ENCODE peak calls at places on chromosome 19, in six cellular contexts. One of them, this sample, is unnamed. For H3K4me1, the result is how much of the 10 kb centered on the place peaks cover.

GRCh38 chr19:43455321-43456113 is 9.9 kb downstream of the LYPD3 start:
- DNase-seq in OCI-LY7: no peak
- DNase-seq in Caco-2: peak
- DNase-seq in heart right ventricle: no peak
- DNase-seq in tibial artery: no peak
- DNase-seq in colonic mucosa: no peak
- DNase-seq in this sample: no peak

GRCh38 chr19:42206871-42207755 is 10.4 kb downstream of the DEDD2 start:
- DNase-seq in OCI-LY7: no peak
- DNase-seq in Caco-2: no peak
- DNase-seq in heart right ventricle: no peak
- DNase-seq in tibial artery: no peak
- DNase-seq in colonic mucosa: peak
- DNase-seq in this sample: no peak

GRCh38 chr19:44752816-44753618 is 4.5 kb downstream of the BCL3 start:
- DNase-seq in OCI-LY7: peak
- DNase-seq in Caco-2: peak
- DNase-seq in heart right ventricle: peak
- DNase-seq in tibial artery: peak
- DNase-seq in colonic mucosa: peak
- DNase-seq in this sample: peak

GRCh38 chr19:55257461-55258411 is 1.1 kb downstream of the PPP6R1 start:
- DNase-seq in OCI-LY7: peak
- DNase-seq in Caco-2: peak
- DNase-seq in heart right ventricle: no peak
- DNase-seq in tibial artery: no peak
- DNase-seq in colonic mucosa: peak
- DNase-seq in this sample: no peak

GRCh38 chr19:56720281-56720680 is 48.7 kb upstream of the ZNF835 start:
- DNase-seq in OCI-LY7: no peak
- DNase-seq in Caco-2: no peak
- DNase-seq in heart right ventricle: no peak
- DNase-seq in tibial artery: no peak
- DNase-seq in colonic mucosa: no peak
- DNase-seq in this sample: no peak

GRCh38 chr19:29268103-29268502 is 55.2 kb upstream of the UQCRFS1 start:
- DNase-seq in OCI-LY7: no peak
- DNase-seq in Caco-2: no peak
- DNase-seq in heart right ventricle: no peak
- DNase-seq in tibial artery: no peak
- DNase-seq in colonic mucosa: no peak
- DNase-seq in this sample: no peak

GRCh38 chr19:40530091-40530901 is 46.4 kb upstream of the SHKBP1 start:
- DNase-seq in OCI-LY7: peak
- DNase-seq in Caco-2: peak
- DNase-seq in heart right ventricle: no peak
- DNase-seq in tibial artery: no peak
- DNase-seq in colonic mucosa: peak
- DNase-seq in this sample: no peak

GRCh38 chr19:43311706-43312105 is 41.8 kb upstream of the CD177 start:
- DNase-seq in OCI-LY7: no peak
- DNase-seq in Caco-2: no peak
- DNase-seq in heart right ventricle: no peak
- DNase-seq in tibial artery: no peak
- DNase-seq in colonic mucosa: no peak
- DNase-seq in this sample: no peak

GRCh38 chr19:1076951-1077350 is 10.0 kb downstream of the ARHGAP45 start:
- DNase-seq in OCI-LY7: peak
- DNase-seq in Caco-2: no peak
- DNase-seq in heart right ventricle: peak
- DNase-seq in tibial artery: peak
- DNase-seq in colonic mucosa: peak
- DNase-seq in this sample: peak

GRCh38 chr19:4362871-4363545 is 19.6 kb downstream of the MPND start:
- DNase-seq in OCI-LY7: peak
- DNase-seq in Caco-2: peak
- DNase-seq in heart right ventricle: no peak
- DNase-seq in tibial artery: no peak
- DNase-seq in colonic mucosa: no peak
- DNase-seq in this sample: no peak

GRCh38 chr19:18515959-18516358 is 5.9 kb downstream of the ELL start:
- DNase-seq in OCI-LY7: no peak
- DNase-seq in Caco-2: no peak
- DNase-seq in heart right ventricle: no peak
- DNase-seq in tibial artery: no peak
- DNase-seq in colonic mucosa: no peak
- DNase-seq in this sample: no peak

GRCh38 chr19:48967346-48968178 is 2.5 kb downstream of the FTL start:
- DNase-seq in OCI-LY7: no peak
- DNase-seq in Caco-2: peak
- DNase-seq in heart right ventricle: no peak
- DNase-seq in tibial artery: peak
- DNase-seq in colonic mucosa: no peak
- DNase-seq in this sample: peak
- H3K4me3 ChIP-seq in OCI-LY7: no peak
- H3K4me3 ChIP-seq in Caco-2: no peak
- H3K4me3 ChIP-seq in heart right ventricle: no peak
- H3K4me3 ChIP-seq in tibial artery: peak
- H3K4me3 ChIP-seq in colonic mucosa: peak
- H3K4me3 ChIP-seq in this sample: no peak

GRCh38 chr19:46147791-46148288 is at the start of gene IGFL2:
- DNase-seq in OCI-LY7: no peak
- DNase-seq in Caco-2: peak
- DNase-seq in heart right ventricle: no peak
- DNase-seq in tibial artery: no peak
- DNase-seq in colonic mucosa: no peak
- DNase-seq in this sample: no peak
- H3K4me1 ChIP-seq in OCI-LY7: under half
- H3K4me1 ChIP-seq in Caco-2: under half
- H3K4me1 ChIP-seq in heart right ventricle: under half
- H3K4me1 ChIP-seq in tibial artery: under half
- H3K4me1 ChIP-seq in colonic mucosa: under half
- H3K4me1 ChIP-seq in this sample: under half

GRCh38 chr19:51572415-51572814 is 1.3 kb downstream of the ZNF175 start:
- DNase-seq in OCI-LY7: no peak
- DNase-seq in Caco-2: no peak
- DNase-seq in heart right ventricle: no peak
- DNase-seq in tibial artery: no peak
- DNase-seq in colonic mucosa: no peak
- DNase-seq in this sample: no peak
- H3K4me3 ChIP-seq in OCI-LY7: peak
- H3K4me3 ChIP-seq in Caco-2: no peak
- H3K4me3 ChIP-seq in heart right ventricle: no peak
- H3K4me3 ChIP-seq in tibial artery: peak
- H3K4me3 ChIP-seq in colonic mucosa: peak
- H3K4me3 ChIP-seq in this sample: no peak

DNA sequence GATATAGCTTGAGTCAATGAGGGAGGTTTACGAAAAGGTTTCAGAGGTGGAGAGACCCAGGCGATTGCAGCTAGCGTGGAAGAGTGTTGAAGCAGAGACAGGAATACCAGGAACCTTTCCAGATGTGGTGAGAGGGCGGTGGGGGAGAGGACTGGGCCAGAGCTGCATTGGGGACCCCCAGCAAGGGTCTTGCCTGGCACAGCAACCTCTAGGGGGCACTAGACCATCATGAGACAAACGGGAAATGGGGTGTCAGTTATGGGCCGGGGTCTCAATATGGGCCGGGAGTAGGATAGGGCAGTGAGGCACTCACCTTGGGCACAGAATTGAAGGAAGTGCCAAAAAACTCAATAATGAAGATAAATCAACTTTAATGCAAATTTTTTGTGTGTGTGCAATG is 2.1 kb upstream of the LRP3 start:
- DNase-seq in OCI-LY7: no peak
- DNase-seq in Caco-2: no peak
- DNase-seq in heart right ventricle: no peak
- DNase-seq in tibial artery: no peak
- DNase-seq in colonic mucosa: no peak
- DNase-seq in this sample: peak
- H3K4me1 ChIP-seq in OCI-LY7: under half
- H3K4me1 ChIP-seq in Caco-2: under half
- H3K4me1 ChIP-seq in heart right ventricle: under half
- H3K4me1 ChIP-seq in tibial artery: under half
- H3K4me1 ChIP-seq in colonic mucosa: under half
- H3K4me1 ChIP-seq in this sample: under half

GRCh38 chr19:58277748-58278147 is 1.0 kb upstream of the ZNF8 start:
- DNase-seq in OCI-LY7: no peak
- DNase-seq in Caco-2: no peak
- DNase-seq in heart right ventricle: no peak
- DNase-seq in tibial artery: no peak
- DNase-seq in colonic mucosa: peak
- DNase-seq in this sample: no peak

GRCh38 chr19:58278156-58279041 is at the start of gene ZNF8:
- DNase-seq in OCI-LY7: peak
- DNase-seq in Caco-2: peak
- DNase-seq in heart right ventricle: peak
- DNase-seq in tibial artery: peak
- DNase-seq in colonic mucosa: peak
- DNase-seq in this sample: peak

GRCh38 chr19:58277197-58277596 is 1.6 kb upstream of the ZNF8 start:
- DNase-seq in OCI-LY7: no peak
- DNase-seq in Caco-2: no peak
- DNase-seq in heart right ventricle: no peak
- DNase-seq in tibial artery: no peak
- DNase-seq in colonic mucosa: no peak
- DNase-seq in this sample: peak

GRCh38 chr19:58279042-58279924 is 528 bp downstream of the ZNF8 start:
- DNase-seq in OCI-LY7: peak
- DNase-seq in Caco-2: peak
- DNase-seq in heart right ventricle: peak
- DNase-seq in tibial artery: peak
- DNase-seq in colonic mucosa: peak
- DNase-seq in this sample: peak

DNA sequence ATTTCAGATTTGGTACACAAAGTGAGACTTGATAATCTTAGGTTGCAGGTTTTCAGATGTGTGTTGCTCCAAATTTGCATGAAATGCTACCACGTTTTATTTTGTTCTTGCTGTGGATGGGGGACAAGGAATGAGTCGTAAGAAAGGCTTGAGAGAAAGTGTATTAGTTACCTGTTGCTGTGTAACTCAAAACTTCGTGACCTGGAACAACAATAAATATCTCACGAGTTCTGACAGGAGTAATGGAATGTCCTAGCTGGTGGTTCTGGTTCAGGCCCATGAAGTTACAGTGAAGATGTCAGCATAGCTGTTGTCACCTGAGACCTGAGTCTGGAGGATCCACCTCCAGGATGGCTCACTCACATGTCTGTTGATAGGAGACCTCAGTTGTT is 1.2 kb downstream of the ZNF8 start:
- DNase-seq in OCI-LY7: no peak
- DNase-seq in Caco-2: no peak
- DNase-seq in heart right ventricle: no peak
- DNase-seq in tibial artery: no peak
- DNase-seq in colonic mucosa: no peak
- DNase-seq in this sample: no peak
- H3K4me3 ChIP-seq in OCI-LY7: peak
- H3K4me3 ChIP-seq in Caco-2: peak
- H3K4me3 ChIP-seq in heart right ventricle: no peak
- H3K4me3 ChIP-seq in tibial artery: peak
- H3K4me3 ChIP-seq in colonic mucosa: no peak
- H3K4me3 ChIP-seq in this sample: no peak

DNA sequence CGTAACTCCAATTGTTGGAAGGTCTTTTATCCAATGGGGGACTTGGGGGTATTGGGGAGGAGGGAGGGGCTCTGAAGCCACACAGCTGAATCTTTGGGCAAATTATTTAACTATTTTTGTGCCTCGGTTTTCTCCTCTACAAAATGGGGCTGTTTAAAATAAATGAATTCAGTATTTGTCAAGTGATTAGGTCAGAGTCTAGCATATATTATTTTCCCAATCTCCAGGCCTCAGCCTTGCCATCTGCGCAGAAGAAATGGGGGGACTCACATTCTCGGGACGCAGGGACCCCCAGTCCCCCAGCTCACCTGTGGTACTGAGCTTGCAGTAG is 1.5 kb downstream of the TLE5 start:
- DNase-seq in OCI-LY7: no peak
- DNase-seq in Caco-2: no peak
- DNase-seq in heart right ventricle: no peak
- DNase-seq in tibial artery: no peak
- DNase-seq in colonic mucosa: no peak
- DNase-seq in this sample: no peak
- H3K4me1 ChIP-seq in OCI-LY7: under half
- H3K4me1 ChIP-seq in Caco-2: under half
- H3K4me1 ChIP-seq in heart right ventricle: half or more
- H3K4me1 ChIP-seq in tibial artery: under half
- H3K4me1 ChIP-seq in colonic mucosa: under half
- H3K4me1 ChIP-seq in this sample: under half

DNA sequence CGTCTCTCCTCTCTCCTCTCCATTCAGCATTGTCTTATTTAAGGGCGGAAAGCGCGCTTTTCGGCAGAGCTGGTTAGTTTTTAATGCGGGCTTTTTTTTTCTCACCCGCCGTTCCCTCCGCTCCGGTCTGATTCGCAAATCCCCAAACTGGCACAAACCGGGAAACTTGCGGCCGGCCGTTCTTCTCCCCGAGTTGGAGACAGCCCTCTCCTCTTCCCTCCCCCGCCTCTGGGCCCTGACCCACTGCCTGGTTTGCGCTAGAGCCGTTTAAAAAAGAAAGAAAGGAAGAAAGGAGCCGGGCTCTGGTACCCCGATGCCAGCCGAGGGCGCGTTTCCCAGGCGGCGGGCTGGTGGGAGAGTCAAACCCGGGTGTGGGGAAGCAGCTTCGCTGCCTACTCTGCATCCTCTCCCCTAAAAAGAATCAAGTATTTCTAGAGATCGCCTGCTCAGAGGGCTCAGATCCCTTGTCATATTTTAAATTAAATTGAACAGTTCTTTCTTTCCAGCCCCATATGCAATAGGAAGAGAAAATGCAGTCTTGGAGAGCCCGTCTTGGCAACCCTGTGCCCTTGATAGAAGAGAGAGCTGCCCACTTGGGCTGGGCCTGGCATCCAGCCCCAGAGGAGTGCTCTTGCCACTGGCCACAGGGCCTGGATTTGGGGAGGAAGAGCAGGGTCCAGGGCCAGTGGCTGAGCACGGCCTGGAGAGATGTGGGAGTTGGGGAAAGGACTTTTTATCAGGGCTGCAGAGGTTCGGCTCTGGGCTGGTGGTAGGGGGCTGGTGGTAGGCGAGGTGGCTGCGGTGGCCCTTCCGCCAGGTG is 19.0 kb downstream of the NFIX start:
- DNase-seq in OCI-LY7: no peak
- DNase-seq in Caco-2: no peak
- DNase-seq in heart right ventricle: no peak
- DNase-seq in tibial artery: no peak
- DNase-seq in colonic mucosa: no peak
- DNase-seq in this sample: no peak
- H3K4me3 ChIP-seq in OCI-LY7: no peak
- H3K4me3 ChIP-seq in Caco-2: no peak
- H3K4me3 ChIP-seq in heart right ventricle: no peak
- H3K4me3 ChIP-seq in tibial artery: peak
- H3K4me3 ChIP-seq in colonic mucosa: no peak
- H3K4me3 ChIP-seq in this sample: peak

This sample was measured in aorta.